ENCODE peak calls at places on chromosomes 1 and 21, in nine cellular contexts. One of them, this sample, is unnamed.

GRCh38 chr1:7372477-7373120 is 398.5 kb upstream of the VAMP3 start:
- DNase-seq in SK-N-SH: no peak
- DNase-seq in pancreas: no peak
- DNase-seq in HepG2: no peak
- DNase-seq in mucosa of descending colon: no peak
- DNase-seq in IMR-90: no peak
- DNase-seq in ovary: no peak
- DNase-seq in fibroblast of lung: no peak
- DNase-seq in tibial artery: no peak
- DNase-seq in this sample: no peak

GRCh38 chr21:31282095-31282709 is 61.9 kb downstream of the TIAM1 start:
- DNase-seq in pancreas: no peak
- DNase-seq in tibial artery: no peak
- DNase-seq in SK-N-SH: no peak
- DNase-seq in fibroblast of lung: peak; percentile 95
- DNase-seq in mucosa of descending colon: no peak
- DNase-seq in ovary: no peak
- DNase-seq in HepG2: no peak
- DNase-seq in IMR-90: peak; percentile 96
- DNase-seq in this sample: no peak

GRCh38 chr1:99852648-99853047 is 2.5 kb downstream of the AGL start:
- DNase-seq in HepG2: no peak
- DNase-seq in IMR-90: no peak
- DNase-seq in mucosa of descending colon: no peak
- DNase-seq in pancreas: no peak
- DNase-seq in ovary: no peak
- DNase-seq in tibial artery: no peak
- DNase-seq in fibroblast of lung: peak; percentile 13
- DNase-seq in SK-N-SH: no peak
- DNase-seq in this sample: no peak

GRCh38 chr1:179822107-179822506 is 55.5 kb downstream of the TOR1AIP2 start:
- DNase-seq in IMR-90: no peak
- DNase-seq in tibial artery: no peak
- DNase-seq in ovary: no peak
- DNase-seq in HepG2: no peak
- DNase-seq in pancreas: no peak
- DNase-seq in mucosa of descending colon: no peak
- DNase-seq in fibroblast of lung: no peak
- DNase-seq in SK-N-SH: no peak
- DNase-seq in this sample: no peak

GRCh38 chr21:44454747-44455523 is at the start of gene LRRC3:
- DNase-seq in pancreas: peak; percentile 88
- DNase-seq in mucosa of descending colon: peak; percentile 90
- DNase-seq in ovary: peak; percentile 90
- DNase-seq in fibroblast of lung: peak; percentile 75
- DNase-seq in SK-N-SH: peak; percentile 100
- DNase-seq in IMR-90: peak; percentile 30
- DNase-seq in HepG2: peak; percentile 82
- DNase-seq in tibial artery: peak; percentile 85
- DNase-seq in this sample: peak; percentile 70

GRCh38 chr21:36310016-36310415 is 10.0 kb upstream of the MORC3 start:
- DNase-seq in fibroblast of lung: no peak
- DNase-seq in pancreas: no peak
- DNase-seq in SK-N-SH: no peak
- DNase-seq in mucosa of descending colon: no peak
- DNase-seq in HepG2: no peak
- DNase-seq in ovary: no peak
- DNase-seq in IMR-90: no peak
- DNase-seq in tibial artery: no peak
- DNase-seq in this sample: no peak

GRCh38 chr1:3453203-3453761 is 1.2 kb upstream of the ARHGEF16 start:
- DNase-seq in IMR-90: peak; percentile 48
- DNase-seq in SK-N-SH: peak; percentile 93
- DNase-seq in HepG2: peak; percentile 69
- DNase-seq in pancreas: peak; percentile 92
- DNase-seq in tibial artery: peak; percentile 61
- DNase-seq in mucosa of descending colon: peak; percentile 81
- DNase-seq in ovary: peak; percentile 82
- DNase-seq in fibroblast of lung: peak; percentile 57
- DNase-seq in this sample: peak; percentile 35

GRCh38 chr1:108201682-108202081 is 1.5 kb upstream of the SLC25A24 start:
- DNase-seq in IMR-90: no peak
- DNase-seq in fibroblast of lung: no peak
- DNase-seq in ovary: no peak
- DNase-seq in SK-N-SH: no peak
- DNase-seq in mucosa of descending colon: no peak
- DNase-seq in HepG2: no peak
- DNase-seq in pancreas: no peak
- DNase-seq in tibial artery: no peak
- DNase-seq in this sample: no peak

GRCh38 chr1:81042225-81042624 is 758.5 kb upstream of the ADGRL2 start:
- DNase-seq in HepG2: no peak
- DNase-seq in ovary: no peak
- DNase-seq in mucosa of descending colon: no peak
- DNase-seq in SK-N-SH: no peak
- DNase-seq in pancreas: no peak
- DNase-seq in fibroblast of lung: no peak
- DNase-seq in IMR-90: no peak
- DNase-seq in tibial artery: no peak
- DNase-seq in this sample: no peak

GRCh38 chr1:44723496-44724407 is 7.2 kb downstream of the RNU5D-1 start:
- DNase-seq in pancreas: no peak
- DNase-seq in ovary: no peak
- DNase-seq in fibroblast of lung: no peak
- DNase-seq in SK-N-SH: no peak
- DNase-seq in tibial artery: peak; percentile 50
- DNase-seq in IMR-90: no peak
- DNase-seq in mucosa of descending colon: no peak
- DNase-seq in HepG2: no peak
- DNase-seq in this sample: no peak

DNA sequence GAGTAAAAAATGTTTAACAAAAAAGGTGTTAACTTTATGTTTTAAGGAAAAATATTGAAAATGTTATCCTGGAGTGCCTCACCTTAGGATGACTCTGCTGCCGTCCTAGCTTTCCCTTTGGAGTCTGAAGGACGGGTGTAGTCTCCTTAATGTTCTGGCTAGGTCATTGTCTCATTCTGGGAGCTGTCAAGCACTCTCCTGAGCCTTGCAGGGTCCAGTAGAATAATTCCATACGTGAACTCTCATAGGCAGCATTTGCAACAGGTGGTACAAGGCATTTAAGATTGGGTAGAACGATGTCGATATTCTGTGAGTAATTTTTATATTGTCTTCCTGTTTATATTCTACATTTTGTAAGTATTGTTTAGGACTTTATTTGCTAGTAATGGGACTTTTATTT is 283.6 kb upstream of the C1orf105 start:
- DNase-seq in mucosa of descending colon: no peak
- DNase-seq in tibial artery: peak; percentile 22
- DNase-seq in fibroblast of lung: no peak
- DNase-seq in IMR-90: no peak
- DNase-seq in SK-N-SH: no peak
- DNase-seq in HepG2: no peak
- DNase-seq in ovary: no peak
- DNase-seq in pancreas: no peak
- DNase-seq in this sample: no peak
- H3K4me3 ChIP-seq in mucosa of descending colon: no peak overlapping the region
- H3K4me3 ChIP-seq in tibial artery: peak overlapping the region; percentile 26
- H3K4me3 ChIP-seq in fibroblast of lung: no peak overlapping the region
- H3K4me3 ChIP-seq in IMR-90: no peak overlapping the region
- H3K4me3 ChIP-seq in SK-N-SH: no peak overlapping the region
- H3K4me3 ChIP-seq in HepG2: no peak overlapping the region
- H3K4me3 ChIP-seq in ovary: no peak overlapping the region
- H3K4me3 ChIP-seq in pancreas: no peak overlapping the region
- H3K4me3 ChIP-seq in this sample: peak overlapping the region; percentile 16

DNA sequence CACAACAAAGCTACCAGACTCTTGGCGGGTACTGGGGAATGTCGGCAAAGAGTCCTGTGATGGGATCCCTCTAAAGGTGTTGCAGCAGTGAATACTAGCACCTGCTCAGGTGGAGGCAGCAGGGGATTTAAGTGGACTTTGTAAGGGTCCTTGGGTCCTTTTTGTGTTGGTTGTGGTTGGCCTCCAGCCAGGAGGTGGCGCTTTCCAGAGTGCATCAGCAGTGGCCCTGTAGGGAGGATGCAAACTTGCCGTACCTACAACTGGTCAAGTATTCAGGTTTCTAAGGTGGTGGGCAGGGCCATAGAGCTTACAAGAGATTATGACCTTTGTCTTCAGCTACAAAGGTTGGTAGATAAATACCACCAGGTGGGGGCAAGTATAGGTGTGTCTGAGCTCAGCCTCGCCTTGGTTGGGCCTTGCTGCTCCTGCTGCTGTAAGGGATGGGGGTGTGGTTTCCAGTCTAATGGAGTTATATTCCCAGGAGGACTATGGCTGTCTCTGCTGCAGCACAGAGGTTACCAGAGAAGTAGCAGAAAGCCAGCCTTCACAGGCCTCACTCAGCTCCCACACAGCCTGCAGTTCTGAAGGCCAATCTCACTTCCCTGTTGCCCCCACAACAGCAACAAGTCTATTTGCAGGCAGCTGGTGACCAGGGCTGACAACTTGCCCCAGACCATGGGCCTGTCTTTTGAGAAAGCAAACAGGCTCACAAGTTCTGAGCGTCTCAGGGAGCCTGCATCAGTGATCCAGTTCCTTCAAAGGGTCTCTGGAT is 7.3 kb downstream of the OR2M5 start:
- DNase-seq in ovary: no peak
- DNase-seq in mucosa of descending colon: no peak
- DNase-seq in tibial artery: no peak
- DNase-seq in HepG2: no peak
- DNase-seq in SK-N-SH: no peak
- DNase-seq in IMR-90: no peak
- DNase-seq in pancreas: no peak
- DNase-seq in fibroblast of lung: no peak
- DNase-seq in this sample: no peak
- H3K9me3 ChIP-seq in ovary: no peaks in the 10 kb centered on the region
- H3K9me3 ChIP-seq in mucosa of descending colon: peaks cover 53% of the 10 kb centered on the region
- H3K9me3 ChIP-seq in tibial artery: no peaks in the 10 kb centered on the region
- H3K9me3 ChIP-seq in HepG2: peaks cover 79% of the 10 kb centered on the region
- H3K9me3 ChIP-seq in SK-N-SH: peaks cover 10% of the 10 kb centered on the region
- H3K9me3 ChIP-seq in IMR-90: peaks cover 12% of the 10 kb centered on the region
- H3K9me3 ChIP-seq in pancreas: no peaks in the 10 kb centered on the region
- H3K9me3 ChIP-seq in fibroblast of lung: no peaks in the 10 kb centered on the region
- H3K9me3 ChIP-seq in this sample: no peaks in the 10 kb centered on the region

DNA sequence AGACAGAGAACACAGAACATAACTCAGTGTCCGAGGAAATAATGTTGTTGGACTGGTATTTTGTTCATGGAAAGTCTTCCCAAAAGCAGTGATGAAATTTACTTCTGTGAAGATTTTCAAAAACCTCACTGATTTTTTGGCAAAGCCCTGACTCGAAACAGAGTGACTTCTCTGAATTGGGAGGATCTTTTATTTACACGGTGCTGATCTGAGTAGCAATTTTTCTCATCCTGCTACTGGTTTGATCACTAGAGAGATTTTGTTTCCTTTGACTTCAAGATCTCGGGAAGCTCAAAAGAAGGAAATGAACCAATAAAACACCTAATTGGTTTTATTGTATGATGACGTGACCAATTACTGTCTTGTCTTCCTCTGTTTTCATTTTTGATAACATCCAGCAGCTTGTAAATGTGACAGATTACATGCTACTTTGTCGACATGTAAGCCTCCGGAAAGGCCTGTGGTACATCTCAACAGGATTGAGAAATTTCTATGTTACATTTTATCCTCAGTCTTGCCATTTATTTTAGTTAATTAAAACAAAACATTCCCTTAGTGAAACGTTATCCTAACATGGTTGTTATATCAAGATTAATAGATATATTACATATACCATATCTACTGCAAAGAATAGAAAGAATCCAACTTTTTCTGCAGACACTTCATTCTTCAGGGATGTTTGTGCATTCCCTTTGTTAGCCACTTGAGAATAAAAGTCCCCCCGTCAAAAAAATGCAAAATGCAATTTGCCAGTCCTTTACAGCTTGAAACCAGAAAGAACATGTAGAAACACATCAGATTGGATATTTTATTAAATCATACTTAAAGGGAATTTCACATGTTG is 42.8 kb upstream of the IFI44L start:
- DNase-seq in pancreas: no peak
- DNase-seq in tibial artery: no peak
- DNase-seq in ovary: no peak
- DNase-seq in SK-N-SH: peak; percentile 9
- DNase-seq in HepG2: no peak
- DNase-seq in IMR-90: peak; percentile 25
- DNase-seq in fibroblast of lung: peak; percentile 27
- DNase-seq in mucosa of descending colon: no peak
- DNase-seq in this sample: no peak
- TF ChIP-seq CTCF in pancreas: no peak
- TF ChIP-seq CTCF in tibial artery: no peak
- TF ChIP-seq CTCF in ovary: no peak
- TF ChIP-seq CTCF in SK-N-SH: peak; percentile 6
- TF ChIP-seq CTCF in HepG2: no peak
- TF ChIP-seq CTCF in IMR-90: peak; percentile 3
- TF ChIP-seq CTCF in fibroblast of lung: no peak
- TF ChIP-seq CTCF in mucosa of descending colon: no peak
- TF ChIP-seq CTCF in this sample: no peak

GRCh38 chr1:2279882-2280281 is 51.8 kb downstream of the SKI start:
- DNase-seq in ovary: no peak
- DNase-seq in mucosa of descending colon: peak; percentile 38
- DNase-seq in SK-N-SH: no peak
- DNase-seq in HepG2: no peak
- DNase-seq in tibial artery: no peak
- DNase-seq in IMR-90: no peak
- DNase-seq in pancreas: no peak
- DNase-seq in fibroblast of lung: no peak
- DNase-seq in this sample: no peak

GRCh38 chr1:2278591-2279209 is 50.6 kb downstream of the SKI start:
- DNase-seq in mucosa of descending colon: peak; percentile 40
- DNase-seq in SK-N-SH: no peak
- DNase-seq in ovary: no peak
- DNase-seq in IMR-90: no peak
- DNase-seq in HepG2: no peak
- DNase-seq in tibial artery: no peak
- DNase-seq in pancreas: no peak
- DNase-seq in fibroblast of lung: no peak
- DNase-seq in this sample: no peak

GRCh38 chr1:2276803-2277580 is 48.9 kb downstream of the SKI start:
- DNase-seq in ovary: no peak
- DNase-seq in mucosa of descending colon: peak; percentile 11
- DNase-seq in pancreas: no peak
- DNase-seq in HepG2: no peak
- DNase-seq in IMR-90: peak; percentile 62
- DNase-seq in SK-N-SH: no peak
- DNase-seq in tibial artery: no peak
- DNase-seq in fibroblast of lung: peak; percentile 47
- DNase-seq in this sample: no peak

GRCh38 chr1:2277741-2278488 is 49.8 kb downstream of the SKI start:
- DNase-seq in ovary: no peak
- DNase-seq in fibroblast of lung: no peak
- DNase-seq in IMR-90: no peak
- DNase-seq in SK-N-SH: no peak
- DNase-seq in HepG2: no peak
- DNase-seq in pancreas: peak; percentile 50
- DNase-seq in mucosa of descending colon: peak; percentile 46
- DNase-seq in tibial artery: peak; percentile 76
- DNase-seq in this sample: peak; percentile 23

DNA sequence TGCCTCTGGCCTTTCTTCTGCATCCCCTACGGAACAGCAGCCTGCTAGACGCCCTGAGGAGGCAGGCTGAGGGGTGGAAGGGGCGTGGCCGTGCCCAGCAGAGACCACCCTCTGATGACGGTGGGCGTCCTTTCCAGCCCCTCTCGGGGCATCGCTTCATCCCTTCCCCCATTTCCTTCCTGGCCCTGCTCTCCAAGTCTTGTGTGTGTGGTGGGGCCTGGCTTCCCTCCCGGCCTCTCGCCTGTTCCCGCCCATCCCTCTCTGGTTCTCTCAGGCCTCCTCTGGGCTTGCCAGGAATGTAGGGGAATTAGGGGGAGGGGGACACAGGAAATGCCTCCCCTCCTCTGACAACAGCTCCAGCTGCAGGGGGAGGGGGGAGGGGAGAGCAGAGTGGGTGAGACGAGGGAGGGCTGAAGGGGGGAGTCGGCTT is 51.1 kb downstream of the SKI start:
- DNase-seq in mucosa of descending colon: peak; percentile 70
- DNase-seq in SK-N-SH: no peak
- DNase-seq in IMR-90: peak; percentile 94
- DNase-seq in tibial artery: peak; percentile 70
- DNase-seq in fibroblast of lung: peak; percentile 93
- DNase-seq in ovary: peak; percentile 84
- DNase-seq in pancreas: peak; percentile 52
- DNase-seq in HepG2: no peak
- DNase-seq in this sample: peak; percentile 70
- H3K4me3 ChIP-seq in mucosa of descending colon: no peak overlapping the region
- H3K4me3 ChIP-seq in SK-N-SH: no peak overlapping the region
- H3K4me3 ChIP-seq in IMR-90: no peak overlapping the region
- H3K4me3 ChIP-seq in tibial artery: no peak overlapping the region
- H3K4me3 ChIP-seq in fibroblast of lung: no peak overlapping the region
- H3K4me3 ChIP-seq in ovary: no peak overlapping the region
- H3K4me3 ChIP-seq in pancreas: no peak overlapping the region
- H3K4me3 ChIP-seq in HepG2: no peak overlapping the region
- H3K4me3 ChIP-seq in this sample: no peak overlapping the region